ENCODE peak calls at places on chromosomes 1 and 21, in ten cellular contexts. D is neural crest cell, U is foreskin keratinocyte, J is mucosa of descending colon, P is dorsolateral prefrontal cortex, E is GM23338, W is body of pancreas, C is uterus, M is GM10248, O is PC-3. T is an unnamed sample.

GRCh38 chr1:29156543-29157268 is 25.0 kb downstream of the SRSF4 start:
- DNase-seq in D (no peak), U (no peak), J (no peak), P (no peak), E (no peak), W (no peak), C (no peak), M (no peak), O (no peak), T (no peak)

GRCh38 chr21:14866859-14867560 is 197.8 kb downstream of the NRIP1 start:
- DNase-seq in D (no peak), U (peak), J (no peak), P (no peak), E (no peak), W (no peak), C (no peak), M (no peak), O (no peak), T (no peak)

GRCh38 chr1:205648212-205648910 is 16.6 kb upstream of the ELK4 start:
- DNase-seq in D (no peak), U (no peak), J (no peak), P (no peak), E (no peak), W (no peak), C (no peak), M (no peak), O (no peak), T (no peak)

GRCh38 chr1:83802023-83802422 is 196.9 kb downstream of the TTLL7 start:
- DNase-seq in D (no peak), U (no peak), J (no peak), P (no peak), E (no peak), W (no peak), C (no peak), M (no peak), O (no peak), T (no peak)

GRCh38 chr1:110339427-110340206 is 440 bp downstream of the RBM15 start:
- DNase-seq in D (no peak), U (no peak), J (peak), P (no peak), E (peak), W (peak), C (no peak), M (peak), O (peak), T (peak)

GRCh38 chr1:231826566-231826965 is 200.0 kb downstream of the DISC1 start:
- DNase-seq in D (no peak), U (no peak), J (no peak), P (no peak), E (no peak), W (no peak), C (no peak), M (no peak), O (peak), T (no peak)

GRCh38 chr1:109721046-109721445 is 9.0 kb downstream of the GSTM5 start:
- DNase-seq in D (no peak), U (no peak), J (no peak), P (no peak), E (no peak), W (no peak), C (no peak), M (no peak), O (no peak), T (no peak)

GRCh38 chr1:199447906-199448305 is 579.6 kb upstream of the NR5A2 start:
- DNase-seq in D (no peak), U (no peak), J (no peak), P (no peak), E (no peak), W (no peak), C (no peak), M (no peak), O (no peak), T (no peak)

GRCh38 chr1:42334240-42335049 is 590 bp downstream of the FOXJ3 start:
- DNase-seq in D (peak), U (peak), J (peak), P (peak), E (peak), W (peak), C (no peak), M (peak), O (peak), T (peak)
- TF ChIP-seq CTCF in D (no peak), U (no peak), J (no peak), P (peak), E (no peak), W (no peak), C (no peak), M (peak), O (no peak), T (no peak)

GRCh38 chr1:48103495-48103894 is 106.3 kb upstream of the TRABD2B start:
- DNase-seq in D (no peak), U (no peak), J (no peak), P (no peak), E (no peak), W (no peak), C (no peak), M (no peak), O (no peak), T (no peak)

GRCh38 chr1:48107516-48107915 is 110.3 kb upstream of the TRABD2B start:
- DNase-seq in D (no peak), U (peak), J (no peak), P (no peak), E (no peak), W (no peak), C (no peak), M (no peak), O (no peak), T (no peak)

GRCh38 chr1:48102766-48103165 is 105.6 kb upstream of the TRABD2B start:
- DNase-seq in D (no peak), U (no peak), J (no peak), P (no peak), E (no peak), W (no peak), C (no peak), M (no peak), O (no peak), T (no peak)

GRCh38 chr1:48106049-48106448 is 108.9 kb upstream of the TRABD2B start:
- DNase-seq in D (no peak), U (no peak), J (no peak), P (no peak), E (no peak), W (no peak), C (no peak), M (no peak), O (no peak), T (no peak)

GRCh38 chr1:48105167-48105566 is 108.0 kb upstream of the TRABD2B start:
- DNase-seq in D (no peak), U (no peak), J (no peak), P (no peak), E (peak), W (no peak), C (no peak), M (no peak), O (no peak), T (no peak)
- TF ChIP-seq CTCF in D (peak), U (peak), J (no peak), P (no peak), E (peak), W (no peak), C (no peak), M (no peak), O (peak), T (no peak)

GRCh38 chr1:170891872-170892271 is 43.5 kb upstream of the MROH9 start:
- DNase-seq in D (no peak), U (peak), J (no peak), P (no peak), E (no peak), W (no peak), C (no peak), M (no peak), O (peak), T (no peak)
- TF ChIP-seq CTCF in D (no peak), U (no peak), J (no peak), P (no peak), E (no peak), W (no peak), C (no peak), M (no peak), O (no peak), T (no peak)

GRCh38 chr1:85019989-85020388 is 23.1 kb upstream of the MCOLN2 start:
- DNase-seq in D (no peak), U (no peak), J (no peak), P (no peak), E (no peak), W (no peak), C (no peak), M (no peak), O (no peak), T (no peak)

GRCh38 chr1:85022700-85023099 is 25.6 kb downstream of the MCOLN3 start:
- DNase-seq in D (no peak), U (no peak), J (no peak), P (no peak), E (no peak), W (no peak), C (no peak), M (no peak), O (no peak), T (no peak)

GRCh38 chr1:85025940-85026339 is 22.4 kb downstream of the MCOLN3 start:
- DNase-seq in D (no peak), U (no peak), J (no peak), P (no peak), E (no peak), W (no peak), C (no peak), M (no peak), O (no peak), T (no peak)

GRCh38 chr1:85027242-85027983 is 20.9 kb downstream of the MCOLN3 start:
- DNase-seq in D (no peak), U (no peak), J (no peak), P (no peak), E (peak), W (no peak), C (no peak), M (peak), O (peak), T (no peak)

GRCh38 chr1:85024736-85025135 is 23.6 kb downstream of the MCOLN3 start:
- DNase-seq in D (no peak), U (no peak), J (no peak), P (no peak), E (peak), W (no peak), C (no peak), M (no peak), O (no peak), T (no peak)
- TF ChIP-seq CTCF in D (no peak), U (peak), J (no peak), P (no peak), E (peak), W (no peak), C (no peak), M (no peak), O (peak), T (no peak)